ENCODE peak calls at places on chromosomes 2 and 18, in six cellular contexts. P is stimulated activated CD4-positive, alpha-beta T cell treated with anti-CD3 and anti-CD28 coated beads, TNF-alpha, amount 100 ng/mL, for 1 hour; L is NCI-H510A treated with DMSO at 0.1 percent for 48 hours; Q is fibroblast of villous mesenchyme; K is C1 segment of cervical spinal cord; O is ureter. C is an unnamed sample.
A peak's percentile ranks its signal among the peaks of the same experiment; 100 is the strongest.

GRCh38 chr2:240359695-240360094 is 75.8 kb upstream of the GPC1 start:
- DNase-seq in Q (no peak), P (no peak), K (no peak), L (no peak), O (no peak), C (no peak)

GRCh38 chr2:121491566-121491965 is 39.1 kb upstream of the RNU4ATAC start:
- DNase-seq in L (peak; percentile 46), P (no peak), K (no peak), Q (no peak), O (no peak), C (no peak)

GRCh38 chr2:230886641-230887040 is 21.9 kb downstream of the ITM2C start:
- DNase-seq in L (no peak), K (no peak), Q (no peak), P (no peak), O (no peak), C (no peak)

GRCh38 chr2:132489150-132489549 is 72.5 kb downstream of the GPR39 start:
- DNase-seq in O (no peak), K (no peak), Q (peak; percentile 8), L (no peak), P (no peak), C (no peak)

GRCh38 chr18:3921826-3922225 is 471.9 kb downstream of the TGIF1 start:
- DNase-seq in K (no peak), Q (no peak), P (no peak), O (no peak), L (no peak), C (no peak)

GRCh38 chr18:23250893-23251656 is 115.8 kb downstream of the CABLES1 start:
- DNase-seq in K (no peak), L (no peak), Q (peak; percentile 64), P (no peak), O (no peak), C (no peak)

GRCh38 chr2:72953976-72954375 is 36.7 kb downstream of the EMX1 start:
- DNase-seq in L (no peak), K (no peak), Q (no peak), O (no peak), P (no peak), C (no peak)

GRCh38 chr2:174546519-174547506 is 50.8 kb downstream of the WIPF1 start:
- DNase-seq in O (no peak), L (peak; percentile 19), Q (peak; percentile 57), K (peak; percentile 18), P (no peak), C (peak; percentile 2)

GRCh38 chr2:111634995-111635538 is 248.9 kb downstream of the ANAPC1 start:
- DNase-seq in O (no peak), L (no peak), P (no peak), Q (peak; percentile 28), K (no peak), C (no peak)

GRCh38 chr2:226558418-226558817 is 241.2 kb downstream of the IRS1 start:
- DNase-seq in K (no peak), P (no peak), Q (no peak), O (no peak), L (no peak), C (no peak)

GRCh38 chr2:22673501-22673900 is 711.5 kb upstream of the KLHL29 start:
- DNase-seq in L (no peak), K (no peak), O (no peak), P (no peak), Q (no peak), C (no peak)

GRCh38 chr2:152443771-152444170 is 108.8 kb downstream of the FMNL2 start:
- DNase-seq in K (no peak), O (no peak), P (no peak), Q (no peak), L (no peak), C (no peak)

GRCh38 chr2:38622210-38622609 is 19.5 kb upstream of the HNRNPLL start:
- DNase-seq in P (no peak), O (no peak), Q (no peak), L (no peak), K (no peak), C (no peak)

GRCh38 chr2:124315221-124315880 is 290.3 kb downstream of the CNTNAP5 start:
- DNase-seq in L (no peak), K (no peak), O (no peak), P (no peak), Q (no peak), C (no peak)

GRCh38 chr2:71823526-71823925 is 324.1 kb downstream of the CYP26B1 start:
- DNase-seq in P (no peak), Q (no peak), L (no peak), K (no peak), O (no peak), C (no peak)

GRCh38 chr2:175004980-175005832 is at the start of gene CHN1:
- DNase-seq in K (peak; percentile 61), O (peak; percentile 54), P (peak; percentile 47), Q (peak; percentile 78), L (peak; percentile 99), C (no peak)

GRCh38 chr2:26609133-26609532 is 32.0 kb downstream of the CIB4 start:
- DNase-seq in O (peak; percentile 27), L (no peak), Q (no peak), K (no peak), P (no peak), C (no peak)

GRCh38 chr18:5891361-5892215 is 3.7 kb downstream of the TMEM200C start:
- DNase-seq in K (no peak), P (no peak), O (no peak), L (no peak), Q (no peak), C (no peak)

GRCh38 chr2:178258916-178259315 is 64.6 kb downstream of the OSBPL6 start:
- DNase-seq in L (peak; percentile 57), K (no peak), P (no peak), O (no peak), Q (no peak), C (no peak)

GRCh38 chr2:200664770-200665494 is 79.1 kb downstream of the AOX1 start:
- DNase-seq in K (no peak), O (no peak), P (no peak), Q (no peak), L (no peak), C (no peak)

GRCh38 chr2:213848631-213849030 is 562.2 kb upstream of the VWC2L start:
- DNase-seq in K (no peak), P (no peak), O (no peak), L (peak; percentile 37), Q (peak; percentile 26), C (peak; percentile 17)

GRCh38 chr2:136324966-136325365 is 207.0 kb upstream of the CXCR4 start:
- DNase-seq in O (no peak), L (no peak), K (no peak), Q (no peak), P (no peak), C (no peak)

GRCh38 chr2:17628349-17629261 is 88.1 kb downstream of the VSNL1 start:
- DNase-seq in K (no peak), Q (no peak), P (no peak), L (no peak), O (no peak), C (no peak)

GRCh38 chr2:128727914-128728313 is 409.2 kb upstream of the HS6ST1 start:
- DNase-seq in P (no peak), Q (peak; percentile 87), L (no peak), O (no peak), K (no peak), C (peak; percentile 75)

GRCh38 chr2:85481818-85482777 is 56.9 kb upstream of the MAT2A start:
- DNase-seq in O (no peak), P (no peak), K (no peak), L (no peak), Q (no peak), C (no peak)

GRCh38 chr2:205169453-205169852 is 512.8 kb upstream of the NRP2 start:
- DNase-seq in P (no peak), O (no peak), L (no peak), Q (no peak), K (no peak), C (no peak)

GRCh38 chr2:231800493-231801091 is 14.3 kb downstream of the COPS7B start:
- DNase-seq in L (peak; percentile 55), P (no peak), Q (peak; percentile 49), K (no peak), O (no peak), C (no peak)

GRCh38 chr2:188142636-188143035 is 149.0 kb upstream of the GULP1 start:
- DNase-seq in K (no peak), Q (peak; percentile 45), O (no peak), P (no peak), L (no peak), C (peak; percentile 15)

GRCh38 chr2:183011741-183012140 is 26.5 kb downstream of the NCKAP1 start:
- DNase-seq in O (no peak), K (no peak), L (no peak), P (no peak), Q (no peak), C (no peak)

GRCh38 chr2:30039101-30039500 is 107.7 kb upstream of the YPEL5 start:
- DNase-seq in P (no peak), Q (no peak), O (no peak), K (no peak), L (no peak), C (no peak)

GRCh38 chr2:44330801-44331200 is 30.5 kb downstream of the PREPL start:
- DNase-seq in Q (peak; percentile 59), K (no peak), P (no peak), L (no peak), O (no peak), C (no peak)

GRCh38 chr2:36408198-36408703 is 52.7 kb downstream of the CRIM1 start:
- DNase-seq in Q (peak; percentile 88), K (no peak), P (no peak), O (no peak), L (no peak), C (no peak)

GRCh38 chr18:61992923-61993322 is 100.1 kb upstream of the RNF152 start:
- DNase-seq in K (no peak), P (no peak), Q (peak; percentile 61), O (no peak), L (no peak), C (no peak)

GRCh38 chr2:26462511-26463251 is 15.2 kb downstream of the OTOF start:
- DNase-seq in L (peak; percentile 34), K (peak; percentile 1), O (no peak), P (no peak), Q (peak; percentile 51), C (peak; percentile 19)

GRCh38 chr2:84880645-84881521 is at the start of gene TRABD2A:
- DNase-seq in K (no peak), O (peak; percentile 29), Q (no peak), L (no peak), P (no peak), C (no peak)

GRCh38 chr2:51256736-51257135 is 224.8 kb upstream of the NRXN1 start:
- DNase-seq in P (no peak), K (no peak), Q (no peak), O (no peak), L (no peak), C (no peak)

GRCh38 chr2:240477916-240478315 is 42.5 kb downstream of the GPC1 start:
- DNase-seq in K (no peak), L (no peak), Q (no peak), P (no peak), O (no peak), C (no peak)

GRCh38 chr2:34670482-34670881 is 1071.4 kb upstream of the FAM98A start:
- DNase-seq in O (no peak), P (no peak), K (no peak), L (no peak), Q (no peak), C (no peak)

GRCh38 chr18:50009772-50010171 is 185.2 kb downstream of the MYO5B start:
- DNase-seq in K (peak; percentile 9), Q (peak; percentile 26), L (peak; percentile 35), O (peak; percentile 45), P (peak; percentile 1), C (no peak)